ENCODE peak calls at places on chromosomes 2 and 18, in nine cellular contexts. I, A, V, C, Y, G, F, P and R are unnamed samples.

GRCh38 chr2:170502400-170503135 is 212.6 kb upstream of the SP5 start:
- DNase-seq in C (no peak), A (no peak), V (no peak), I (no peak), P (no peak), F (no peak), Y (no peak), G (no peak), R (no peak)

GRCh38 chr2:119544075-119545031 is at the start of gene CFAP221:
- DNase-seq in P (peak), F (peak), I (peak), G (peak), Y (peak), A (peak), C (peak), V (peak), R (peak)

GRCh38 chr2:70565039-70565731 is 11.6 kb upstream of the TGFA start:
- DNase-seq in P (no peak), F (no peak), I (no peak), V (no peak), A (no peak), Y (no peak), C (no peak), G (no peak), R (no peak)

GRCh38 chr18:21342372-21342771 is 100.3 kb downstream of the GREB1L start:
- DNase-seq in V (no peak), Y (no peak), G (no peak), P (no peak), F (no peak), A (no peak), I (no peak), C (no peak), R (no peak)

GRCh38 chr2:223621901-223622300 is 19.7 kb upstream of the SCG2 start:
- DNase-seq in C (no peak), Y (no peak), A (no peak), F (no peak), V (no peak), G (no peak), I (no peak), P (no peak), R (no peak)

GRCh38 chr2:176514276-176514675 is 245.0 kb downstream of the MTX2 start:
- DNase-seq in A (no peak), V (no peak), G (no peak), P (no peak), Y (no peak), F (no peak), C (no peak), I (no peak), R (no peak)

GRCh38 chr18:23784811-23785245 is 95.6 kb downstream of the LAMA3 start:
- DNase-seq in C (peak), P (no peak), F (peak), I (no peak), V (no peak), A (no peak), Y (no peak), G (peak), R (no peak)

GRCh38 chr18:75439356-75439755 is 11.9 kb upstream of the SMIM21 start:
- DNase-seq in A (no peak), Y (no peak), G (no peak), P (no peak), C (no peak), F (no peak), V (no peak), I (no peak), R (no peak)

GRCh38 chr2:79860233-79861058 is 347.6 kb downstream of the CTNNA2 start:
- DNase-seq in F (peak), G (no peak), I (peak), A (no peak), Y (peak), P (peak), C (peak), V (peak), R (no peak)

GRCh38 chr2:180016937-180017336 is 9.8 kb upstream of the CWC22 start:
- DNase-seq in Y (no peak), I (no peak), V (no peak), G (no peak), F (no peak), P (no peak), C (no peak), A (no peak), R (no peak)

GRCh38 chr18:73414069-73414468 is 546.3 kb upstream of the NETO1 start:
- DNase-seq in V (no peak), C (no peak), P (no peak), F (no peak), G (no peak), A (no peak), I (no peak), Y (no peak), R (no peak)